ENCODE peak calls at places on chromosomes 3 and 15, in ten cellular contexts. H, M, Q, G, Z, X, Y, L, K and E are unnamed samples.

GRCh38 chr3:59820352-59820934 is 770.6 kb upstream of the CFAP20DC start:
- DNase-seq in L (no peak), Q (no peak), X (no peak), K (no peak), M (no peak), Z (no peak), H (no peak), Y (no peak), G (no peak), E (no peak)

GRCh38 chr15:33201376-33202189 is 7.1 kb upstream of the FMN1 start:
- DNase-seq in G (no peak), Q (peak), H (peak), Y (peak), K (peak), Z (peak), L (peak), M (peak), X (peak), E (peak)

GRCh38 chr3:23474580-23475357 is 271.6 kb downstream of the UBE2E2 start:
- DNase-seq in G (no peak), Y (no peak), Q (no peak), K (no peak), X (no peak), Z (no peak), M (no peak), H (no peak), L (no peak), E (no peak)

GRCh38 chr3:134291300-134292254 is 40.9 kb upstream of the RYK start:
- DNase-seq in K (no peak), L (no peak), M (no peak), Y (peak), X (peak), Q (no peak), H (peak), Z (no peak), G (no peak), E (no peak)

GRCh38 chr3:73409405-73409804 is 215.3 kb downstream of the PDZRN3 start:
- DNase-seq in K (no peak), L (no peak), G (no peak), Q (no peak), M (no peak), H (no peak), Y (peak), Z (no peak), X (no peak), E (no peak)

GRCh38 chr3:179156170-179156569 is 8.0 kb downstream of the PIK3CA start:
- DNase-seq in H (no peak), K (no peak), L (no peak), Q (no peak), M (no peak), Z (no peak), Y (no peak), X (no peak), G (no peak), E (no peak)

GRCh38 chr3:177499779-177500423 is 302.6 kb upstream of the TBL1XR1 start:
- DNase-seq in M (no peak), K (no peak), X (no peak), Y (no peak), G (no peak), L (no peak), Q (no peak), H (peak), Z (no peak), E (no peak)

GRCh38 chr3:129514563-129514962 is 13.9 kb upstream of the RHO start:
- DNase-seq in Q (no peak), H (no peak), M (no peak), X (no peak), Z (no peak), K (no peak), Y (no peak), G (no peak), L (no peak), E (no peak)

GRCh38 chr3:53597136-53597915 is 102.9 kb downstream of the CACNA1D start:
- DNase-seq in K (no peak), H (no peak), L (no peak), G (no peak), Y (no peak), M (no peak), X (no peak), Z (no peak), Q (no peak), E (no peak)

GRCh38 chr3:127787071-127787490 is 35.2 kb downstream of the MGLL start:
- DNase-seq in M (no peak), G (no peak), H (no peak), L (no peak), X (no peak), Q (no peak), Y (peak), Z (no peak), K (no peak), E (no peak)

GRCh38 chr15:29410342-29410741 is 140.7 kb upstream of the NSMCE3 start:
- DNase-seq in H (no peak), M (no peak), X (no peak), G (no peak), Z (no peak), Q (no peak), K (no peak), L (no peak), Y (no peak), E (no peak)

GRCh38 chr3:120174811-120175210 is 80.6 kb upstream of the GSK3B start:
- DNase-seq in H (no peak), G (no peak), Q (no peak), M (no peak), Y (no peak), X (no peak), K (no peak), L (no peak), Z (no peak), E (no peak)

GRCh38 chr3:54557538-54558419 is 370.1 kb downstream of the LRTM1 start:
- DNase-seq in Z (no peak), L (no peak), X (no peak), Q (no peak), H (no peak), K (no peak), Y (no peak), G (no peak), M (no peak), E (no peak)

GRCh38 chr15:89628791-89629715 is 26.2 kb downstream of the KIF7 start:
- DNase-seq in L (no peak), H (no peak), K (no peak), Q (no peak), Z (peak), G (no peak), M (no peak), X (no peak), Y (no peak), E (no peak)

GRCh38 chr15:76993114-76993715 is 1.7 kb upstream of the PSTPIP1 start:
- DNase-seq in L (no peak), Z (no peak), X (no peak), G (no peak), H (no peak), Y (no peak), M (peak), Q (no peak), K (no peak), E (no peak)

GRCh38 chr3:154334973-154335420 is 10.7 kb upstream of the DHX36 start:
- DNase-seq in Y (peak), X (peak), Q (no peak), G (no peak), K (no peak), Z (peak), L (no peak), H (no peak), M (no peak), E (no peak)

GRCh38 chr3:4512895-4513616 is 19.9 kb downstream of the ITPR1 start:
- DNase-seq in Y (no peak), L (no peak), Z (no peak), H (no peak), M (no peak), Q (no peak), K (no peak), G (no peak), X (no peak), E (no peak)

GRCh38 chr15:73760330-73760729 is 7.2 kb upstream of the INSYN1 start:
- DNase-seq in L (no peak), X (no peak), G (no peak), Y (no peak), Z (no peak), M (no peak), Q (no peak), K (no peak), H (no peak), E (no peak)

GRCh38 chr15:80846416-80846815 is 67.2 kb downstream of the CEMIP start:
- DNase-seq in L (no peak), Q (no peak), Y (no peak), K (no peak), X (no peak), G (no peak), H (no peak), M (no peak), Z (no peak), E (no peak)

GRCh38 chr15:83207622-83208356 is at the start of gene HDGFL3:
- DNase-seq in L (no peak), K (no peak), G (no peak), M (peak), H (peak), Q (no peak), Z (peak), Y (peak), X (peak), E (peak)

GRCh38 chr3:153595186-153595815 is 433.3 kb downstream of the RAP2B start:
- DNase-seq in H (no peak), K (no peak), Q (no peak), L (no peak), Y (peak), X (peak), M (no peak), Z (peak), G (no peak), E (no peak)

GRCh38 chr3:23314981-23315805 is 112.1 kb downstream of the UBE2E2 start:
- DNase-seq in M (no peak), H (no peak), Y (peak), G (no peak), Q (no peak), K (no peak), L (no peak), Z (no peak), X (no peak), E (no peak)

GRCh38 chr3:30313840-30314239 is 292.6 kb upstream of the TGFBR2 start:
- DNase-seq in Y (no peak), G (no peak), L (no peak), Q (no peak), Z (no peak), M (no peak), X (no peak), H (no peak), K (no peak), E (no peak)

GRCh38 chr15:93830221-93830765 is 401.1 kb upstream of the MCTP2 start:
- DNase-seq in H (no peak), M (no peak), K (no peak), Y (no peak), Q (no peak), G (no peak), X (peak), Z (no peak), L (no peak), E (no peak)

GRCh38 chr3:177598110-177598833 is 401.0 kb upstream of the TBL1XR1 start:
- DNase-seq in K (no peak), Q (no peak), Z (no peak), G (no peak), Y (no peak), H (no peak), X (no peak), L (no peak), M (no peak), E (no peak)

GRCh38 chr3:197149528-197149927 is 119.9 kb upstream of the MELTF start:
- DNase-seq in Z (no peak), M (no peak), X (no peak), K (no peak), L (no peak), H (no peak), G (no peak), Q (no peak), Y (no peak), E (no peak)

GRCh38 chr3:15055019-15055557 is 10.0 kb downstream of the MRPS25 start:
- DNase-seq in L (no peak), H (no peak), Z (peak), X (no peak), K (no peak), Q (no peak), G (peak), M (peak), Y (no peak), E (peak)

GRCh38 chr3:46998121-46998851 is 18.8 kb downstream of the NBEAL2 start:
- DNase-seq in G (peak), K (no peak), Y (peak), X (no peak), L (peak), Z (peak), H (peak), M (peak), Q (peak), E (peak)

GRCh38 chr15:69586721-69587120 is 134.1 kb downstream of the RPLP1 start:
- DNase-seq in K (no peak), Z (no peak), Q (no peak), X (no peak), G (no peak), Y (no peak), M (no peak), L (no peak), H (no peak), E (no peak)

GRCh38 chr3:11591401-11592266 is 52.1 kb downstream of the VGLL4 start:
- DNase-seq in X (no peak), L (no peak), H (peak), K (no peak), M (no peak), Q (no peak), G (no peak), Y (no peak), Z (no peak), E (no peak)

GRCh38 chr3:86147119-86147518 is 843.8 kb downstream of the VGLL3 start:
- DNase-seq in Q (no peak), Y (no peak), L (no peak), K (no peak), M (no peak), X (no peak), G (no peak), H (no peak), Z (no peak), E (no peak)

GRCh38 chr3:71520186-71521020 is 63.1 kb downstream of the FOXP1 start:
- DNase-seq in G (no peak), H (no peak), L (no peak), X (no peak), Q (no peak), Z (peak), Y (no peak), K (no peak), M (peak), E (no peak)

GRCh38 chr15:78049691-78050440 is 27.6 kb downstream of the TBC1D2B start:
- DNase-seq in Y (peak), K (no peak), Q (peak), H (peak), L (no peak), Z (peak), X (no peak), M (peak), G (no peak), E (peak)

GRCh38 chr3:165476399-165477060 is 280.3 kb upstream of the SLITRK3 start:
- DNase-seq in L (no peak), G (no peak), M (no peak), K (no peak), Q (no peak), X (no peak), Y (no peak), H (no peak), Z (no peak), E (no peak)

GRCh38 chr3:42975456-42975855 is 3.7 kb upstream of the GASK1A start:
- DNase-seq in L (no peak), Z (no peak), G (no peak), X (no peak), K (no peak), H (no peak), Q (no peak), M (no peak), Y (no peak), E (no peak)

GRCh38 chr15:31268911-31269784 is 57.5 kb upstream of the KLF13 start:
- DNase-seq in Z (no peak), M (peak), L (no peak), Y (no peak), G (no peak), H (no peak), K (no peak), X (no peak), Q (no peak), E (no peak)

GRCh38 chr3:29515451-29515850 is 234.6 kb downstream of the RBMS3 start:
- DNase-seq in L (no peak), K (peak), G (no peak), X (no peak), Y (peak), Q (no peak), M (no peak), H (no peak), Z (no peak), E (no peak)

GRCh38 chr3:143924522-143925381 is 46.9 kb upstream of the DIPK2A start:
- DNase-seq in H (no peak), L (no peak), M (no peak), K (no peak), Z (peak), G (no peak), Q (no peak), Y (no peak), X (no peak), E (no peak)

GRCh38 chr15:48557335-48557734 is 88.2 kb downstream of the FBN1 start:
- DNase-seq in L (no peak), G (no peak), X (no peak), Y (no peak), H (peak), K (no peak), M (no peak), Z (no peak), Q (no peak), E (no peak)